ENCODE peak calls at places on chromosome 9, in five cellular contexts. S is fibroblast of lung, L is transverse colon, X is IMR-90, J is PC-3. P is an unnamed sample.

GRCh38 chr9:135711411-135711810 is 9.4 kb downstream of the KCNT1 start:
- DNase-seq in S (no peak), L (no peak), X (no peak), J (no peak), P (no peak)

GRCh38 chr9:9521033-9521779 is 1091.6 kb downstream of the PTPRD start:
- DNase-seq in S (no peak), L (no peak), X (no peak), J (no peak), P (no peak)

GRCh38 chr9:83062653-83063527 is at the start of gene RASEF:
- DNase-seq in S (peak; percentile 57), L (peak; percentile 85), X (no peak), J (peak; percentile 71), P (peak; percentile 65)

GRCh38 chr9:81519816-81520215 is 169.5 kb downstream of the TLE1 start:
- DNase-seq in S (peak; percentile 29), L (no peak), X (peak; percentile 13), J (no peak), P (no peak)

GRCh38 chr9:88829276-88829675 is 162.0 kb upstream of the S1PR3 start:
- DNase-seq in S (peak; percentile 69), L (no peak), X (no peak), J (peak; percentile 7), P (no peak)

GRCh38 chr9:37187713-37188439 is 67.5 kb downstream of the ZCCHC7 start:
- DNase-seq in S (peak; percentile 45), L (no peak), X (peak; percentile 28), J (no peak), P (no peak)

GRCh38 chr9:88075966-88076285 is 62.3 kb downstream of the SPATA31C2 start:
- DNase-seq in S (no peak), L (no peak), X (no peak), J (no peak), P (no peak)

GRCh38 chr9:133526721-133527321 is 2.1 kb upstream of the MYMK start:
- DNase-seq in S (no peak), L (no peak), X (no peak), J (no peak), P (no peak)

GRCh38 chr9:85264695-85265094 is 477.1 kb downstream of the AGTPBP1 start:
- DNase-seq in S (no peak), L (no peak), X (no peak), J (no peak), P (no peak)

GRCh38 chr9:134916161-134916665 is 1.5 kb downstream of the FCN1 start:
- DNase-seq in S (no peak), L (no peak), X (no peak), J (no peak), P (no peak)

GRCh38 chr9:136328011-136328621 is 777 bp downstream of the GPSM1 start:
- DNase-seq in S (no peak), L (no peak), X (no peak), J (peak; percentile 57), P (peak; percentile 17)

GRCh38 chr9:111400564-111400898 is 70.5 kb upstream of the OR2K2 start:
- DNase-seq in S (peak; percentile 54), L (no peak), X (peak; percentile 34), J (no peak), P (no peak)

GRCh38 chr9:111974092-111974681 is 77.6 kb downstream of the UGCG start:
- DNase-seq in S (peak; percentile 76), L (no peak), X (peak; percentile 66), J (peak; percentile 43), P (peak; percentile 33)

GRCh38 chr9:71627537-71627936 is 140.8 kb downstream of the CEMIP2 start:
- DNase-seq in S (no peak), L (no peak), X (no peak), J (no peak), P (no peak)

GRCh38 chr9:14031761-14032279 is 282.1 kb downstream of the NFIB start:
- DNase-seq in S (peak; percentile 38), L (no peak), X (no peak), J (no peak), P (no peak)

GRCh38 chr9:123789893-123790292 is 140.0 kb downstream of the DENND1A start:
- DNase-seq in S (no peak), L (no peak), X (no peak), J (no peak), P (no peak)

GRCh38 chr9:105187781-105188180 is 56.7 kb upstream of the SLC44A1 start:
- DNase-seq in S (peak; percentile 91), L (no peak), X (peak; percentile 86), J (peak; percentile 86), P (peak; percentile 88)

GRCh38 chr9:24590432-24590831 is 44.7 kb upstream of the IZUMO3 start:
- DNase-seq in S (no peak), L (no peak), X (no peak), J (peak; percentile 37), P (peak; percentile 42)

GRCh38 chr9:36903541-36904435 is 130.3 kb downstream of the PAX5 start:
- DNase-seq in S (peak; percentile 90), L (no peak), X (peak; percentile 52), J (peak; percentile 88), P (peak; percentile 84)

GRCh38 chr9:16727452-16728127 is 142.9 kb downstream of the BNC2 start:
- DNase-seq in S (peak; percentile 46), L (no peak), X (peak; percentile 39), J (no peak), P (peak; percentile 5)

GRCh38 chr9:70488793-70489105 is 74.3 kb upstream of the KLF9 start:
- DNase-seq in S (peak; percentile 19), L (no peak), X (no peak), J (no peak), P (peak; percentile 63)

GRCh38 chr9:70493046-70493445 is 78.6 kb upstream of the KLF9 start:
- DNase-seq in S (peak; percentile 35), L (no peak), X (no peak), J (no peak), P (no peak)

GRCh38 chr9:70490478-70490877 is 76.0 kb upstream of the KLF9 start:
- DNase-seq in S (no peak), L (no peak), X (no peak), J (no peak), P (peak; percentile 30)

GRCh38 chr9:70494221-70494620 is 79.8 kb upstream of the KLF9 start:
- DNase-seq in S (no peak), L (no peak), X (no peak), J (no peak), P (no peak)

DNA sequence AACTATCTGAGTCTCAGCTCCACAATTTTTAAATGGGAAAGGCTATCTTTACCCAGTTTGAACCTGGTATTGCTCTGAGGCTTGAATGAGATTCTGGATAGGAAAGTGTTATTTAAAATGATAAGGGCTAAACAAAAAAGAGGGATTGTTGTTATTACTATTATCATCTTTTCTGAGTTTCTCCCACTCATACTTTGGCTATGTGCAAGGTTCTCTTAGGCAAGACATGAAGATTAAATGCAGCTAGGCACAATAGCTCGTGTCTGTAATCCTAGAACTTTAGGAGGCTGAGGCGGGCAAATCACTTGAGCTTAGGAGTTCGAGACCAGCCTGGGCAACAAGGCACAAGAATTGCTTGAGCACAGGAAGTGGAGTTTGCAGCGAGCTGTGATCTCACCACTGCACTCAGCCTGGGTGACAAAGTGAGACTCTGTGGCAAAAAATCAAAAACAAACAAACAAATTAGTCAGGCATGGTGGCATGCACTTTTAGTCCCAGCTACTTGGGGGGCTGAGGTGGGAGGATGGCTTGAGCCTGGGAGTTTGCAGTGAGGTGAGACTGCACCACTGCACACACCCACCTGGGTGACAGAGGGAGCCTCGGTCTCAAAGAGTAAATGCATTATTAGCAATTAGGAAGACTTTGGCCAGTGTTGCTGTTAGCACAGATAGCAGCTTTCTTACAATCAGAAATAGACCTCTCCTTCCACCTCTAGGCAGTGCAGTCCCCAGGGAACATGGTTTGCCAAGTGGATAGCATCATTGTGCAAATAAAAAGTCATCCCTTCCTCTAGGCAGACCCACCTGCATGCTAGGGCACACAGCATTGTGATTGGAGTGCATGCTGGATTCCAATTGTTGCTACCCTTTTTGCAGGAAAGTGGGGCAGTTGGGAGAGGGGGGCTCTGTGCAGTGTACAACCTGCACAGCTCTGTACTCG is 77.6 kb upstream of the KLF9 start:
- DNase-seq in S (no peak), L (no peak), X (no peak), J (peak; percentile 25), P (no peak)
- TF ChIP-seq CTCF in S (no peak), L (no peak), X (no peak), J (no peak), P (no peak)

GRCh38 chr9:116390306-116391228 is 237.0 kb downstream of the PAPPA start:
- DNase-seq in S (no peak), L (no peak), X (no peak), J (no peak), P (no peak)

GRCh38 chr9:116394070-116394469 is 240.5 kb downstream of the PAPPA start:
- DNase-seq in S (no peak), L (no peak), X (no peak), J (no peak), P (no peak)

GRCh38 chr9:116391306-116391900 is 237.8 kb downstream of the PAPPA start:
- DNase-seq in S (peak; percentile 91), L (no peak), X (peak; percentile 83), J (peak; percentile 8), P (peak; percentile 27)

GRCh38 chr9:116394753-116395408 is 241.3 kb downstream of the PAPPA start:
- DNase-seq in S (no peak), L (no peak), X (no peak), J (no peak), P (no peak)

GRCh38 chr9:116395409-116396037 is 241.9 kb downstream of the PAPPA start:
- DNase-seq in S (no peak), L (no peak), X (no peak), J (no peak), P (no peak)
- TF ChIP-seq CTCF in S (no peak), L (no peak), X (no peak), J (no peak), P (no peak)

GRCh38 chr9:129611302-129611800 is 9.6 kb downstream of the C9orf50 start:
- DNase-seq in S (no peak), L (no peak), X (no peak), J (no peak), P (no peak)

GRCh38 chr9:129610473-129611301 is 10.2 kb downstream of the C9orf50 start:
- DNase-seq in S (peak; percentile 54), L (peak; percentile 82), X (peak; percentile 58), J (peak; percentile 67), P (peak; percentile 66)

GRCh38 chr9:129612815-129613519 is 7.9 kb downstream of the C9orf50 start:
- DNase-seq in S (no peak), L (no peak), X (no peak), J (no peak), P (no peak)

GRCh38 chr9:129613520-129614175 is 7.3 kb downstream of the C9orf50 start:
- DNase-seq in S (no peak), L (no peak), X (no peak), J (no peak), P (no peak)

GRCh38 chr9:129612123-129612522 is 8.8 kb downstream of the C9orf50 start:
- DNase-seq in S (no peak), L (no peak), X (no peak), J (no peak), P (no peak)
- TF ChIP-seq CTCF in S (no peak), L (no peak), X (no peak), J (peak; percentile 19), P (no peak)

GRCh38 chr9:113397077-113397696 is 3.9 kb downstream of the ALAD start:
- DNase-seq in S (no peak), L (peak; percentile 59), X (no peak), J (no peak), P (no peak)

GRCh38 chr9:113398796-113399195 is 2.3 kb downstream of the ALAD start:
- DNase-seq in S (peak; percentile 76), L (no peak), X (no peak), J (no peak), P (no peak)

GRCh38 chr9:113391917-113392316 is 9.2 kb downstream of the ALAD start:
- DNase-seq in S (no peak), L (no peak), X (no peak), J (no peak), P (no peak)

GRCh38 chr9:113393281-113393680 is 7.8 kb downstream of the ALAD start:
- DNase-seq in S (no peak), L (no peak), X (no peak), J (no peak), P (no peak)

GRCh38 chr9:113395000-113395861 is 5.9 kb downstream of the ALAD start:
- DNase-seq in S (no peak), L (no peak), X (no peak), J (no peak), P (no peak)
- TF ChIP-seq CTCF in S (no peak), L (no peak), X (no peak), J (no peak), P (no peak)

P was measured in MCF 10A.